ENCODE peak calls at places on chromosomes 11 and 22, in eight cellular contexts. Q is WTC11, F is coronary artery, U is NB4, R is A549, H is adrenal gland, V is fibroblast of pulmonary artery, S is lower lobe of right lung. B is an unnamed sample.

GRCh38 chr11:128715691-128716153 is 21.9 kb downstream of the FLI1 start:
- DNase-seq in H (no peak), V (peak), F (no peak), S (no peak), Q (no peak), U (peak), R (no peak), B (peak)

GRCh38 chr11:57458410-57459111 is 1.8 kb upstream of the RTN4RL2 start:
- DNase-seq in S (peak), V (no peak), H (peak), R (peak), F (no peak), U (peak), Q (peak), B (peak)

GRCh38 chr22:46585340-46586122 is 34.7 kb upstream of the GRAMD4 start:
- DNase-seq in F (no peak), R (no peak), U (no peak), V (no peak), H (no peak), Q (no peak), S (peak), B (no peak)

GRCh38 chr22:40345801-40346177 is 511 bp upstream of the ADSL start:
- DNase-seq in U (peak), F (no peak), H (peak), R (no peak), S (peak), Q (peak), V (peak), B (peak)

GRCh38 chr11:127639916-127640315 is 639.3 kb upstream of the KIRREL3 start:
- DNase-seq in R (no peak), H (no peak), S (no peak), F (no peak), Q (no peak), U (no peak), V (no peak), B (peak)

GRCh38 chr11:2990617-2991476 is 1.3 kb downstream of the NAP1L4 start:
- DNase-seq in V (no peak), H (no peak), R (peak), S (no peak), Q (no peak), F (peak), U (peak), B (peak)

GRCh38 chr11:113574171-113574570 is 99.0 kb upstream of the DRD2 start:
- DNase-seq in Q (no peak), F (no peak), H (no peak), S (no peak), V (no peak), U (no peak), R (no peak), B (no peak)

GRCh38 chr22:46806789-46807188 is 44.3 kb downstream of the TBC1D22A start:
- DNase-seq in V (no peak), R (no peak), Q (no peak), S (no peak), F (no peak), U (no peak), H (no peak), B (no peak)

GRCh38 chr11:62402226-62402625 is 16.6 kb upstream of the SCGB1A1 start:
- DNase-seq in V (no peak), R (no peak), U (no peak), H (peak), F (peak), Q (no peak), S (peak), B (no peak)

GRCh38 chr11:22407899-22408298 is 69.7 kb downstream of the SLC17A6 start:
- DNase-seq in Q (no peak), V (no peak), R (no peak), H (no peak), F (no peak), S (no peak), U (no peak), B (no peak)

GRCh38 chr11:132586801-132587200 is 945.5 kb downstream of the OPCML start:
- DNase-seq in R (no peak), S (no peak), Q (no peak), U (no peak), F (no peak), V (peak), H (no peak), B (no peak)

GRCh38 chr11:61293869-61294716 is 1.0 kb downstream of the VWCE start:
- DNase-seq in F (peak), V (peak), S (peak), U (peak), R (peak), Q (peak), H (peak), B (peak)

GRCh38 chr22:42269407-42270177 is 861 bp downstream of the TCF20 start:
- DNase-seq in H (peak), V (peak), U (peak), R (peak), Q (peak), F (no peak), S (peak), B (peak)

GRCh38 chr11:63535734-63536133 is 874 bp upstream of the PLAAT4 start:
- DNase-seq in S (no peak), V (no peak), R (no peak), H (no peak), U (peak), F (no peak), Q (no peak), B (no peak)

GRCh38 chr11:14538271-14538925 is 18.2 kb upstream of the PSMA1 start:
- DNase-seq in S (no peak), R (no peak), V (no peak), U (no peak), F (no peak), Q (no peak), H (no peak), B (no peak)

GRCh38 chr11:76023408-76024068 is 182.8 kb downstream of the WNT11 start:
- DNase-seq in V (no peak), F (no peak), Q (no peak), S (no peak), H (no peak), R (no peak), U (no peak), B (no peak)

GRCh38 chr11:124835918-124836317 is 29.3 kb upstream of the ROBO3 start:
- DNase-seq in V (no peak), U (no peak), R (no peak), S (no peak), F (peak), Q (no peak), H (no peak), B (peak)

GRCh38 chr11:57410287-57410686 is 16.6 kb downstream of the SLC43A3 start:
- DNase-seq in H (no peak), Q (no peak), V (peak), U (no peak), F (no peak), S (no peak), R (no peak), B (peak)

GRCh38 chr11:17432041-17432440 is 43.6 kb upstream of the KCNJ11 start:
- DNase-seq in S (no peak), V (no peak), U (no peak), R (no peak), H (no peak), Q (no peak), F (no peak), B (no peak)

GRCh38 chr11:114179234-114179941 is 116.8 kb upstream of the NNMT start:
- DNase-seq in S (peak), V (peak), Q (no peak), R (peak), H (peak), F (peak), U (no peak), B (no peak)

GRCh38 chr11:99814738-99815137 is 794.0 kb downstream of the CNTN5 start:
- DNase-seq in F (no peak), Q (no peak), U (no peak), H (no peak), S (no peak), V (no peak), R (peak), B (peak)
- TF ChIP-seq CTCF in F (no peak), Q (no peak), U (no peak), H (no peak), S (no peak), V (no peak), R (no peak), B (peak)

DNA sequence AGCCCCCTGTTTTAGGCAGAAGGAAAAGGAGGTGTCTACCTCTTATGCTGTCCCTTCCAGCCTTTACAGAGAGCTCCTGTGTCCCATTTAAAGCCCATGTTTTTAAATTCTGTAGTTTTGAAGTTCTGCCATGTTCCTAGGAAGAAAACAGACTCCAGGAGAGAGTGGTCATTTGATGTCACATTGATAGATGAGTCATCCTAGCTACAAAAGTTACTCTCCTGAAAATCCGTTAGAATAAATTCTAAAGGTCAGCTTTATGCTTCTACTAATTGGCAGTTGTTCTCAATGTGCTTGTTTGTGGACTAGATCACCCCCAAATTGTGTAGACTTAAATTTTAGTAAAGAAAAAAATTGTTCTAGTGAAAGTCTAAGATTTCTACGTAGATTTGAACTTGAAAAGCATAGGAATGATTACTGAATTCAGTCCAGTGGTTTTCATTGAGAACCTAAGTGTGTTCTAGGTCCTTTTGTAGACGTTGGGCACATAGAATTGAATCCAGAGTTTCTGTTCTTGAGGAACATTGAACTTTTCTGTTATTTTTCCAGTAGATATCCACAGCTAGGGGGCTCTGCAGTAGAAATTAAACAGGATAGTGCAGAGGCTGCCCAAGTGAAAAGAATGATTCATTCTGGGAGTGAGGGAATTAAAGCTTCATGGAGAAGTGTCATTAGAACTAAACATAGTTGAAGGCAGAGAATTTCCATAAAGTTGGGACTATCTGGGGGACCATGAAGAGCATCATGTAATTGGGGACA is 140.6 kb upstream of the RASSF10 start:
- DNase-seq in H (no peak), S (no peak), R (no peak), Q (no peak), F (no peak), V (no peak), U (no peak), B (peak)
- TF ChIP-seq CTCF in H (no peak), S (no peak), R (peak), Q (no peak), F (no peak), V (peak), U (no peak), B (peak)

GRCh38 chr11:1008781-1009180 is 27.7 kb downstream of the MUC6 start:
- DNase-seq in U (no peak), Q (no peak), F (no peak), H (no peak), S (no peak), V (no peak), R (no peak), B (no peak)
- TF ChIP-seq CTCF in U (no peak), Q (no peak), F (no peak), H (no peak), S (no peak), V (no peak), R (no peak), B (no peak)

GRCh38 chr22:44889233-44889878 is 120.4 kb downstream of the PHF21B start:
- DNase-seq in V (no peak), F (peak), Q (no peak), R (no peak), S (no peak), H (no peak), U (peak), B (no peak)
- TF ChIP-seq CTCF in V (no peak), F (no peak), Q (no peak), R (no peak), S (no peak), H (no peak), U (no peak), B (no peak)

DNA sequence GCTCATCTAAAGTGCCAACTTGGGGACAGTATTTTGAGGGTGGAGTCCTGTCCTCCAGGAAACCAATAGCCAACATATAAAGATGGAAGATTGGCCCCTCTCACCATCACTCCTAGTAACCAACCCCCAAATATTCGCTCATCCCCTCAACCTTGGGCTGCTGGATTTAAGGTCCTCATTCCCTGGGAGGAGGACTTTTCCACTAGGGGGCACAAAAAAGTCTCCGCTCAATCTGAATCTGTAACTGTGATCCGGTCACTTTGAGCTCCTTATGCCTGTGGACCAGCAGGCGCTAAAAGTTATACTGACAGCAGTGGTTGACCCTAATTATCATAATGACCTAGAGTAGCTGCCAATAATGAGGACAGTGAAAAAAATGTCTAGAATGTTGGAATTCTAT is 20.5 kb upstream of the CLPB start:
- DNase-seq in V (no peak), S (no peak), F (no peak), R (no peak), U (no peak), Q (peak), H (no peak), B (no peak)
- TF ChIP-seq CTCF in V (peak), S (no peak), F (no peak), R (peak), U (peak), Q (no peak), H (no peak), B (peak)

GRCh38 chr11:98068251-98068650 is 952.5 kb upstream of the CNTN5 start:
- DNase-seq in F (no peak), S (no peak), U (no peak), V (no peak), R (no peak), Q (no peak), H (no peak), B (peak)
- TF ChIP-seq CTCF in F (no peak), S (no peak), U (no peak), V (no peak), R (no peak), Q (no peak), H (no peak), B (no peak)

GRCh38 chr11:71086687-71087258 is 165.6 kb downstream of the SHANK2 start:
- DNase-seq in U (peak), V (peak), S (no peak), H (peak), Q (peak), R (peak), F (no peak), B (peak)
- TF ChIP-seq CTCF in U (peak), V (peak), S (peak), H (no peak), Q (no peak), R (peak), F (no peak), B (peak)

GRCh38 chr11:11155962-11156815 is 196.9 kb downstream of the CSNK2A3 start:
- DNase-seq in V (no peak), U (peak), Q (peak), H (no peak), S (no peak), R (peak), F (no peak), B (peak)

GRCh38 chr11:11152877-11153276 is 200.2 kb downstream of the CSNK2A3 start:
- DNase-seq in H (no peak), S (no peak), R (no peak), V (no peak), F (no peak), Q (no peak), U (no peak), B (no peak)

GRCh38 chr11:11157201-11157600 is 195.8 kb downstream of the CSNK2A3 start:
- DNase-seq in Q (peak), S (no peak), F (no peak), R (peak), H (no peak), V (peak), U (peak), B (peak)
- TF ChIP-seq CTCF in Q (no peak), S (peak), F (no peak), R (peak), H (no peak), V (peak), U (peak), B (peak)

DNA sequence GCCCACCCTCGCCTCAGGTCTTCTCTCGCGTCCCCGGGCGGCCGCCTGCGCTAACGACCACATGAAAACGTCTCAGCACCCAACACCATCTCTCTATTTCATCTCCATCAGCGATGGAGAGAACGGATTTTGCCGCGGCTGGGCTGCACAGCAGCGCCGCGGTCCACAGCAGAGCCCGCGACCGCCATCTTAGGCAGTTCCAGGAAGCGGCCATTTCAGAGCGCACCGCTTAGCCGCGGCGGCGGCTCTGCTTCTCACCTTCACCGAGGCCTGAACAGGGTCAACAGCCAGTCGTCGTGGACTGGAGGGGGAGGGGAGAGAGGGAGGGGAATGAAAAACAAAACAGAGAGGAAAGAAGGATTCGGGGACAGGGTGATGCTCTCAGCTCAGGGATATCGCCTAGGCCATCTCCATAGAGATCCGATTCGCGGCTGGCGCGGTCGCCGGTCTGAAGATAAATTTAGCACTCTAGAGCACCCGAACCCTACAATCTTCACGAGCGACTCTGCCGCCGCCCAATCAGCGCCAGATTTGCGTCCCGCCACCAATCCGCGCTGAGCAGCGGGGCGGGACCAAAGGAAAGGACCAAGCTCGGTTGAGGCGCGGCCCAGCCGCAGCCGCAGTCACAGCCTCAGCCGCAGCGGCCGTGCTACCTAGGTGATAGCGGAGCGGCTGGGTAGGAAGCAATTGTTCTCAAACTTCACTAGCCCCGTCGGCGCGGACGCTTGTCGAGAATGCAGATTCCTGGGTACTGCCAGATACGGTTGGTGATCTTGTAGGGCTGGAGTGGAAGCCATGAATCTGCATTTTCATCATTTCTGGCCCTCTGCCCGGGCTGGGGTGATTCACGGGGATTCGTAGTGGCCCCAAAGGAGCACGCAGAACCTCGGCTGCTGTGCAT is at the start of gene ZBED5:
- DNase-seq in F (peak), U (peak), S (peak), Q (peak), V (peak), R (peak), H (peak), B (peak)
- TF ChIP-seq CTCF in F (no peak), U (no peak), S (peak), Q (no peak), V (no peak), R (no peak), H (no peak), B (no peak)

DNA sequence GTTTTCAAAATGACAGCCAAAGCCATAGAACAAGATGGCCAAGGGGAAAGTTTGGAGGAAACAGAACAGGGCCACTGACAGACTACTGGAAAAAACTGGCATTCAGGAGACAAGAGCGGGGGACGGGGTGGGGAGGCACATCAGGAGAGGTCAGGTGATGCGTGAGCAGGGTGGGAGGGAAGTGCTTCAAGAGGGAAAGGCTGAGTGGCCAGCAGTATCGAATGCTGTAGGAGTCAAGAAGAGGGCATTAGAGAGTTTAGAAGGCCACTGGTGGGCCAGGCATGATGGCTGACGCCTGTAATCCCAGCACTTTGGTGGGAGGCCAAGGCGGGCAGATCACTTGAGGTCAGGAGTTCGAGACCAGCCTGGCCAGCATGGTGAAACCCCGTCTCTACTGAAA is 8.2 kb downstream of the GTPBP1 start:
- DNase-seq in Q (no peak), S (no peak), R (no peak), H (no peak), U (no peak), F (no peak), V (no peak), B (no peak)
- TF ChIP-seq CTCF in Q (no peak), S (no peak), R (no peak), H (no peak), U (no peak), F (no peak), V (no peak), B (no peak)